ENCODE peak calls at places on chromosomes 5 and 9, in eight cellular contexts. F is T-cell; E is substantia nigra; U is brain microvascular endothelial cell; K is DMS153; G is HS-5; R is NCI-H2171 treated with DMSO at 0.1 percent for 48 hours; D is CD8-positive, alpha-beta memory T cell. L is an unnamed sample.

GRCh38 chr9:75169623-75170022 is 81.3 kb downstream of the OSTF1 start:
- DNase-seq in F (no peak), E (no peak), U (peak), K (no peak), G (peak), R (no peak), D (no peak), L (no peak)

GRCh38 chr5:106014262-106014661 is 1656.5 kb downstream of the EFNA5 start:
- DNase-seq in F (no peak), E (no peak), U (no peak), K (no peak), G (no peak), R (no peak), D (no peak), L (no peak)

GRCh38 chr5:53073349-53073748 is 36.2 kb downstream of the MOCS2 start:
- DNase-seq in F (no peak), E (no peak), U (no peak), K (no peak), G (no peak), R (no peak), D (no peak), L (no peak)

GRCh38 chr5:159022178-159022556 is 77.5 kb downstream of the EBF1 start:
- DNase-seq in F (no peak), E (no peak), U (peak), K (no peak), G (no peak), R (peak), D (no peak), L (peak)

GRCh38 chr5:125109293-125109692 is 362.9 kb upstream of the ZNF608 start:
- DNase-seq in F (no peak), E (no peak), U (no peak), K (no peak), G (no peak), R (no peak), D (no peak), L (peak)

GRCh38 chr5:37638897-37639296 is 200.9 kb downstream of the GDNF start:
- DNase-seq in F (no peak), E (no peak), U (no peak), K (no peak), G (no peak), R (no peak), D (no peak), L (no peak)

GRCh38 chr9:22307013-22307711 is 139.5 kb upstream of the DMRTA1 start:
- DNase-seq in F (no peak), E (peak), U (peak), K (peak), G (peak), R (peak), D (no peak), L (peak)

GRCh38 chr5:32713396-32714381 is 2.6 kb downstream of the NPR3 start:
- DNase-seq in F (no peak), E (no peak), U (no peak), K (no peak), G (no peak), R (no peak), D (no peak), L (no peak)

GRCh38 chr9:109733690-109734089 is 46.3 kb upstream of the PALM2AKAP2 start:
- DNase-seq in F (no peak), E (no peak), U (peak), K (no peak), G (no peak), R (no peak), D (no peak), L (no peak)

GRCh38 chr9:93108301-93109041 is 12.5 kb downstream of the CARD19 start:
- DNase-seq in F (no peak), E (no peak), U (no peak), K (no peak), G (no peak), R (no peak), D (no peak), L (no peak)

GRCh38 chr9:3004572-3004971 is 160.7 kb upstream of the PUM3 start:
- DNase-seq in F (no peak), E (no peak), U (no peak), K (no peak), G (no peak), R (no peak), D (no peak), L (no peak)

GRCh38 chr5:157219491-157220271 is 39.0 kb downstream of the ITK start:
- DNase-seq in F (no peak), E (no peak), U (no peak), K (no peak), G (no peak), R (no peak), D (no peak), L (no peak)

GRCh38 chr9:18821794-18822193 is 211.2 kb downstream of the SAXO1 start:
- DNase-seq in F (no peak), E (no peak), U (no peak), K (peak), G (no peak), R (no peak), D (no peak), L (no peak)

GRCh38 chr5:155250601-155251000 is 237.0 kb downstream of the KIF4B start:
- DNase-seq in F (no peak), E (no peak), U (no peak), K (no peak), G (no peak), R (no peak), D (no peak), L (no peak)

GRCh38 chr9:20382460-20383071 is 239.7 kb downstream of the MLLT3 start:
- DNase-seq in F (no peak), E (no peak), U (peak), K (peak), G (no peak), R (peak), D (no peak), L (no peak)

GRCh38 chr9:135502168-135502872 is 1.8 kb downstream of the MRPS2 start:
- DNase-seq in F (no peak), E (no peak), U (no peak), K (no peak), G (no peak), R (no peak), D (no peak), L (no peak)

GRCh38 chr5:32780508-32780919 is 69.4 kb downstream of the NPR3 start:
- DNase-seq in F (no peak), E (no peak), U (no peak), K (no peak), G (no peak), R (no peak), D (no peak), L (no peak)

GRCh38 chr5:168988699-168989098 is 312.2 kb downstream of the SLIT3 start:
- DNase-seq in F (no peak), E (no peak), U (no peak), K (no peak), G (no peak), R (no peak), D (no peak), L (no peak)

L was measured in NCI-H446 treated with DMSO at 0.1 percent for 48 hours.